ENCODE peak calls at places on chromosomes 16 and 17, in five cellular contexts. E is SK-N-SH, L is HepG2, V is GM12878, P is HCT116. R is an unnamed sample.
A peak's percentile ranks its signal among the peaks of the same experiment; 100 is the strongest.

GRCh38 chr16:23504453-23505179 is 5.7 kb downstream of the GGA2 start:
- DNase-seq in P (peak; percentile 66), E (peak; percentile 27), V (peak; percentile 77), L (peak; percentile 58), R (peak; percentile 91)

GRCh38 chr17:37762669-37763068 is 17.8 kb upstream of the HNF1B start:
- DNase-seq in P (no peak), V (no peak), E (no peak), L (no peak), R (no peak)

GRCh38 chr16:84239910-84240309 is at the start of gene KCNG4:
- DNase-seq in V (no peak), L (no peak), P (no peak), E (peak; percentile 75), R (no peak)

GRCh38 chr17:8935194-8935593 is 30.3 kb downstream of the PIK3R5 start:
- DNase-seq in E (no peak), L (no peak), P (no peak), V (no peak), R (no peak)

GRCh38 chr17:50953831-50954601 is 87.9 kb upstream of the TOB1 start:
- DNase-seq in E (peak; percentile 84), V (no peak), L (no peak), P (no peak), R (no peak)

GRCh38 chr17:74923538-74924249 is 379 bp upstream of the OTOP2 start:
- DNase-seq in L (no peak), P (no peak), V (no peak), E (peak; percentile 98), R (no peak)

GRCh38 chr16:74936902-74937560 is 47.9 kb downstream of the WDR59 start:
- DNase-seq in L (no peak), V (peak; percentile 50), E (no peak), P (no peak), R (no peak)

GRCh38 chr17:22694362-22695227 is 1002.3 kb downstream of the KCNJ18 start:
- DNase-seq in V (no peak), E (peak; percentile 81), P (no peak), L (no peak), R (no peak)

GRCh38 chr16:89423709-89424260 is 66.6 kb downstream of the ANKRD11 start:
- DNase-seq in V (no peak), E (no peak), L (no peak), P (no peak), R (no peak)

GRCh38 chr16:23694707-23695373 is 16.2 kb downstream of the PLK1 start:
- DNase-seq in V (no peak), E (peak; percentile 56), L (peak; percentile 49), P (no peak), R (no peak)

GRCh38 chr16:11145821-11146211 is 110.2 kb downstream of the SOCS1 start:
- DNase-seq in V (no peak), P (no peak), L (no peak), E (no peak), R (no peak)

GRCh38 chr16:27761816-27762215 is 211.9 kb downstream of the KATNIP start:
- DNase-seq in V (no peak), P (no peak), E (no peak), L (no peak), R (no peak)

GRCh38 chr16:89958068-89958467 is 9.5 kb downstream of the DEF8 start:
- DNase-seq in P (peak; percentile 40), E (peak; percentile 93), V (no peak), L (peak; percentile 54), R (no peak)

GRCh38 chr17:50908860-50909764 is 43.0 kb upstream of the TOB1 start:
- DNase-seq in P (no peak), L (peak; percentile 93), E (no peak), V (no peak), R (no peak)

GRCh38 chr17:57350266-57350665 is 93.9 kb downstream of the MSI2 start:
- DNase-seq in P (no peak), E (no peak), V (no peak), L (no peak), R (no peak)

GRCh38 chr16:54284931-54285413 is 1.6 kb downstream of the IRX3 start:
- DNase-seq in P (no peak), E (peak; percentile 46), V (no peak), L (no peak), R (no peak)

GRCh38 chr16:24986512-24987303 is 28.5 kb downstream of the ARHGAP17 start:
- DNase-seq in L (peak; percentile 83), V (no peak), E (no peak), P (no peak), R (no peak)

GRCh38 chr17:73017653-73018052 is 74.8 kb downstream of the SLC39A11 start:
- DNase-seq in L (no peak), E (no peak), V (no peak), P (no peak), R (no peak)

GRCh38 chr16:68526143-68526781 is 12.8 kb upstream of the ZFP90 start:
- DNase-seq in L (peak; percentile 90), E (no peak), V (no peak), P (no peak), R (no peak)

GRCh38 chr17:77089118-77089477 is 51.7 kb upstream of the SEC14L1 start:
- DNase-seq in V (no peak), L (peak; percentile 29), P (no peak), E (no peak), R (no peak)

GRCh38 chr16:11016524-11016988 is 72.2 kb downstream of the CLEC16A start:
- DNase-seq in E (no peak), V (no peak), L (peak; percentile 91), P (no peak), R (no peak)

GRCh38 chr17:36844013-36844412 is 93.3 kb upstream of the LHX1 start:
- DNase-seq in V (no peak), E (no peak), L (no peak), P (no peak), R (no peak)

GRCh38 chr17:45129426-45129939 is 2.8 kb downstream of the PLCD3 start:
- DNase-seq in E (no peak), P (no peak), V (no peak), L (peak; percentile 89), R (no peak)

GRCh38 chr17:67488161-67488560 is 111.1 kb downstream of the PITPNC1 start:
- DNase-seq in P (no peak), E (peak; percentile 63), V (no peak), L (no peak), R (no peak)

GRCh38 chr17:65181237-65182061 is 44.3 kb downstream of the RGS9 start:
- DNase-seq in E (no peak), L (no peak), V (peak; percentile 90), P (no peak), R (no peak)

GRCh38 chr17:65154770-65155589 is 17.8 kb downstream of the RGS9 start:
- DNase-seq in E (no peak), P (no peak), V (no peak), L (no peak), R (no peak)

GRCh38 chr17:17921192-17922082 is 50.8 kb downstream of the TOM1L2 start:
- DNase-seq in P (peak; percentile 89), V (no peak), E (no peak), L (peak; percentile 89), R (no peak)

GRCh38 chr17:19302791-19303233 is 59.7 kb downstream of the B9D1 start:
- DNase-seq in E (no peak), L (no peak), V (no peak), P (no peak), R (no peak)

GRCh38 chr16:68707341-68708152 is 29.5 kb upstream of the CDH1 start:
- DNase-seq in E (no peak), V (no peak), L (peak; percentile 81), P (peak; percentile 64), R (no peak)

GRCh38 chr16:11079657-11080187 is 135.4 kb downstream of the CLEC16A start:
- DNase-seq in L (no peak), V (no peak), P (no peak), E (peak; percentile 77), R (no peak)

GRCh38 chr16:69926241-69926640 is 24.9 kb upstream of the CLEC18A start:
- DNase-seq in P (no peak), V (no peak), L (no peak), E (no peak), R (no peak)

GRCh38 chr17:17139972-17140589 is 66.1 kb downstream of the PLD6 start:
- DNase-seq in P (no peak), V (no peak), L (no peak), E (no peak), R (no peak)

GRCh38 chr17:69348441-69348840 is 21.5 kb upstream of the ABCA5 start:
- DNase-seq in V (no peak), P (no peak), E (no peak), L (no peak), R (no peak)

GRCh38 chr16:85037050-85037410 is 9.4 kb downstream of the KIAA0513 start:
- DNase-seq in P (peak; percentile 96), E (no peak), L (no peak), V (no peak), R (peak; percentile 54)

GRCh38 chr17:47325176-47325575 is 1.4 kb downstream of the EFCAB13 start:
- DNase-seq in V (no peak), E (no peak), P (no peak), L (no peak), R (no peak)

GRCh38 chr17:47323382-47324223 is at the start of gene EFCAB13:
- DNase-seq in L (peak; percentile 84), E (peak; percentile 99), P (no peak), V (peak; percentile 54), R (peak; percentile 50)

GRCh38 chr17:47320879-47321502 is 2.8 kb upstream of the EFCAB13 start:
- DNase-seq in P (no peak), E (no peak), L (no peak), V (no peak), R (no peak)

GRCh38 chr17:47324224-47325020 is 667 bp downstream of the EFCAB13 start:
- DNase-seq in L (no peak), V (peak; percentile 53), P (no peak), E (no peak), R (peak; percentile 30)
- TF ChIP-seq CTCF in L (no peak), V (no peak), P (no peak), E (no peak), R (no peak)

DNA sequence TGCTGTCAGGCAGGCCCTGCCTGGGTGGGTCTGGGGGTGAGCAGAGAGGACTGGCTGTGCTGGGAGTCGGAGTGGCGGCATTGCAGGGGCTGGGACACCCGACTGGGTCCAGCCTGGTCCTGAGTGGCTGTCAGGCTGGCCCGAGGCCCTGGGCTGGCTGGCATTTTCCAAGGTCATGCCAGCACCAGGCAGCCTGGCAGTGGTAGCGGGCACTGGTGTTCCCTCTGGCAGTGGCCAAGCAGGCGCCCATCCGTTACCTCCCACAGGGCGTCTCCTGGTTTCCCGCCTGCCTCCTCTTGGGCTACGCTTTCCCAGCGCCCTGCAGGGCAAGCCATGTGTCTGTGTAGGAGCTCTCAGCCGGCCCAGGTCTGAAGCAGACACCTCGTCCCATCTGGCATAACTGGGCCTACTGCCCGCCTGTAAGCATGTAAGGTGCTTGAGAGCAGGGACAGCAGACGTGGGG is 5.7 kb upstream of the PKMYT1 start:
- DNase-seq in V (no peak), E (no peak), P (no peak), L (no peak), R (no peak)
- TF ChIP-seq SIN3A in V (no peak), E (no peak), P (no peak), L (no peak), R (no peak)

DNA sequence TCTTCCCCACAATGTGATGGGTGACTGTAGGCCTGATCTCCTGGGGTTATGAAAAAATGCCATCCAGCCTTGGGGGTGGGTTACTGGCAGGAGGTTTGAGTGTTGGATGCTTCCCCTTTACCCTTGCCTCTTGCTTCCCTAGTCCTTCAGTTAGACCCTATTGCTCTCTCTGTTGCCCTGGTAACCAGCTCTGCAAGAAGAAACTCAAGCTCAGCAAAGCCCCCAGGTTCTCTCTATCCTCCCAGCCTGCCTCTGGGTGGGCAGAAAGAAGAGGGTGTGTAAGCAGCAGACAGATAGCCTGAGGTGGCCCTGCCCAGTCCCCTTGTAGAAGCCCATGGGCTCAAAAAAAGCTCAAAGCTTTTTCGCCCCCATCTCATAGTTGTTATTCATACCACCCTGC is 2.7 kb upstream of the RAPGEFL1 start:
- DNase-seq in V (no peak), L (no peak), E (no peak), P (no peak), R (no peak)
- TF ChIP-seq CTCF in V (no peak), L (no peak), E (no peak), P (no peak), R (no peak)

GRCh38 chr17:82983510-82984248 is 95.7 kb upstream of the METRNL start:
- DNase-seq in L (no peak), E (no peak), V (no peak), P (no peak), R (no peak)
- TF ChIP-seq SIN3A in L (no peak), E (no peak), V (no peak), P (no peak), R (no peak)